ENCODE peak calls at places on chromosomes 11 and 22, in four cellular contexts. U is esophagus squamous epithelium, C is ovary, B is thyroid gland. O is an unnamed sample.

GRCh38 chr22:36144886-36145541 is 15.5 kb downstream of the APOL3 start:
- DNase-seq in U (no peak), C (peak; percentile 69), B (peak; percentile 70), O (peak; percentile 69)

GRCh38 chr22:38569181-38569971 is 607 bp downstream of the DMC1 start:
- DNase-seq in U (no peak), C (peak; percentile 35), B (peak; percentile 1), O (no peak)

GRCh38 chr22:49632199-49633009 is 195.3 kb downstream of the BRD1 start:
- DNase-seq in U (no peak), C (peak; percentile 61), B (peak; percentile 64), O (peak; percentile 28)

GRCh38 chr22:40491990-40492631 is 121.7 kb downstream of the SGSM3 start:
- DNase-seq in U (no peak), C (no peak), B (no peak), O (peak; percentile 40)

GRCh38 chr22:41425704-41426365 is 20.8 kb downstream of the TOB2 start:
- DNase-seq in U (no peak), C (no peak), B (peak; percentile 59), O (no peak)

GRCh38 chr11:119729581-119730346 is 764 bp upstream of the NECTIN1 start:
- DNase-seq in U (no peak), C (peak; percentile 59), B (peak; percentile 54), O (peak; percentile 39)

GRCh38 chr11:1880746-1881441 is 10.8 kb downstream of the PRR33 start:
- DNase-seq in U (no peak), C (no peak), B (no peak), O (no peak)

GRCh38 chr11:1006762-1007161 is 29.8 kb downstream of the MUC6 start:
- DNase-seq in U (no peak), C (no peak), B (no peak), O (no peak)

GRCh38 chr22:25742918-25743708 is 1.1 kb downstream of the MYO18B start:
- DNase-seq in U (no peak), C (no peak), B (no peak), O (no peak)

GRCh38 chr11:33722579-33723234 is 13.5 kb downstream of the CD59 start:
- DNase-seq in U (no peak), C (no peak), B (no peak), O (peak; percentile 80)

GRCh38 chr11:6609502-6610015 is 2.5 kb downstream of the TAF10 start:
- DNase-seq in U (no peak), C (no peak), B (no peak), O (no peak)
- TF ChIP-seq POLR2A in U (no peak), C (no peak), B (no peak), O (no peak)

GRCh38 chr22:30426395-30427353 is 1.1 kb downstream of the MTFP1 start:
- DNase-seq in U (no peak), C (peak; percentile 70), B (peak; percentile 92), O (peak; percentile 59)

GRCh38 chr22:30423959-30424380 is 1.6 kb upstream of the MTFP1 start:
- DNase-seq in U (peak; percentile 94), C (peak; percentile 99), B (peak; percentile 99), O (peak; percentile 100)

GRCh38 chr22:30425327-30425615 is 297 bp upstream of the MTFP1 start:
- DNase-seq in U (no peak), C (no peak), B (no peak), O (no peak)

GRCh38 chr22:30424471-30425326 is 869 bp upstream of the MTFP1 start:
- DNase-seq in U (no peak), C (no peak), B (no peak), O (peak; percentile 28)

GRCh38 chr22:30425616-30426394 is at the start of gene MTFP1:
- DNase-seq in U (no peak), C (peak; percentile 68), B (peak; percentile 74), O (peak; percentile 62)
- TF ChIP-seq POLR2A in U (no peak), C (no peak), B (peak; percentile 29), O (peak; percentile 44)

DNA sequence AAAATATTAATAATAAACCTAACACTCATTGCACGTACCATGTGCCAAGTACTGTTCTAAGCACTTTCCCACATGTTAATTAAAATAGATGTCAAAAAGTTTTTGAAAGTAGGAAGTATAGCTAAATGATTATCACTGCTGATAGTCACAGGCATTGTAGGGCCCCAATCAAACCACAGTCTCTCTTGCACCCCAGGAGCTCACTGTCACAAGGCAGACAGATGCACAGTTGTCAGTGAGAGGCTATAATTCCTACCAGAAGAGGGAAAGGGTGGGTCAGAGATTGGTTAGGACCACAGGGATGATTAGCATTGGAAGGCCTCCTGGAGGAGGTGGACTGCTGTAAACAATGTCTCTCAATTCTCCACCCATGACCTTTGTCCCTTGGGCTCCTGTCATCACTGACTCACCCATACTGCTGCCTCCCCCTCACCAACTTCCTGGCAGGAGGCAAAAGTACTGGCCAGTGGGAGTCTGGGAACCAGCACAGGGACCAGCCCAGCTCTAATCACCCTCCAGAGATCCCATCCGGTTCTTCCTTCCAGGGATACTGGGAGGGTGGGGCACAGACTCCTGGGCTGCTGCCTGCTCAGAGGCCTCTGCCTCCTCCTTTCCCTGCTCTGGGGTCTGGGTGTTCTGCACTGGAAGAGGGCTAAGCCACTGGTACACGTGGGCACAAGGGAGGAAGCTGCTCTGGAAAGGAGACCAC is 1.1 kb upstream of the POLD4 start:
- DNase-seq in U (no peak), C (peak; percentile 85), B (no peak), O (peak; percentile 98)
- TF ChIP-seq POLR2A in U (no peak), C (peak; percentile 22), B (no peak), O (peak; percentile 15)

GRCh38 chr11:129817282-129818051 is 1.8 kb downstream of the TMEM45B start:
- DNase-seq in U (no peak), C (no peak), B (no peak), O (no peak)

GRCh38 chr11:129814244-129814992 is 1.2 kb upstream of the TMEM45B start:
- DNase-seq in U (no peak), C (no peak), B (no peak), O (no peak)

GRCh38 chr11:129819237-129819636 is 3.6 kb downstream of the TMEM45B start:
- DNase-seq in U (no peak), C (no peak), B (no peak), O (no peak)

GRCh38 chr11:129813216-129813791 is 2.3 kb upstream of the TMEM45B start:
- DNase-seq in U (no peak), C (no peak), B (no peak), O (no peak)

GRCh38 chr11:129815596-129816461 is at the start of gene TMEM45B:
- DNase-seq in U (no peak), C (no peak), B (peak; percentile 81), O (no peak)
- TF ChIP-seq POLR2A in U (no peak), C (no peak), B (peak; percentile 38), O (no peak)

GRCh38 chr11:124745835-124746620 is 6.0 kb downstream of the VSIG2 start:
- DNase-seq in U (no peak), C (no peak), B (peak; percentile 69), O (no peak)
- TF ChIP-seq POLR2A in U (no peak), C (no peak), B (no peak), O (no peak)

GRCh38 chr22:17083811-17084540 is 824 bp upstream of the IL17RA start:
- DNase-seq in U (no peak), C (no peak), B (no peak), O (no peak)

GRCh38 chr22:17083255-17083654 is 1.5 kb upstream of the IL17RA start:
- DNase-seq in U (no peak), C (no peak), B (no peak), O (no peak)

GRCh38 chr22:17086301-17086700 is 1.5 kb downstream of the IL17RA start:
- DNase-seq in U (no peak), C (no peak), B (no peak), O (no peak)

GRCh38 chr22:17085277-17086091 is 684 bp downstream of the IL17RA start:
- DNase-seq in U (no peak), C (peak; percentile 52), B (peak; percentile 21), O (no peak)

GRCh38 chr22:17084554-17085276 is at the start of gene IL17RA:
- DNase-seq in U (peak; percentile 58), C (peak; percentile 89), B (peak; percentile 92), O (peak; percentile 84)
- TF ChIP-seq POLR2A in U (peak; percentile 76), C (peak; percentile 40), B (peak; percentile 81), O (peak; percentile 64)

GRCh38 chr11:64759722-64760719 is at the start of gene PYGM:
- DNase-seq in U (no peak), C (peak; percentile 78), B (peak; percentile 93), O (no peak)

GRCh38 chr11:64762277-64762915 is 2.6 kb upstream of the PYGM start:
- DNase-seq in U (no peak), C (peak; percentile 12), B (peak; percentile 70), O (no peak)

GRCh38 chr11:64762916-64763803 is 3.4 kb upstream of the PYGM start:
- DNase-seq in U (no peak), C (peak; percentile 25), B (peak; percentile 70), O (peak; percentile 79)

GRCh38 chr11:64759131-64759721 is 548 bp downstream of the PYGM start:
- DNase-seq in U (no peak), C (no peak), B (peak; percentile 53), O (no peak)

DNA sequence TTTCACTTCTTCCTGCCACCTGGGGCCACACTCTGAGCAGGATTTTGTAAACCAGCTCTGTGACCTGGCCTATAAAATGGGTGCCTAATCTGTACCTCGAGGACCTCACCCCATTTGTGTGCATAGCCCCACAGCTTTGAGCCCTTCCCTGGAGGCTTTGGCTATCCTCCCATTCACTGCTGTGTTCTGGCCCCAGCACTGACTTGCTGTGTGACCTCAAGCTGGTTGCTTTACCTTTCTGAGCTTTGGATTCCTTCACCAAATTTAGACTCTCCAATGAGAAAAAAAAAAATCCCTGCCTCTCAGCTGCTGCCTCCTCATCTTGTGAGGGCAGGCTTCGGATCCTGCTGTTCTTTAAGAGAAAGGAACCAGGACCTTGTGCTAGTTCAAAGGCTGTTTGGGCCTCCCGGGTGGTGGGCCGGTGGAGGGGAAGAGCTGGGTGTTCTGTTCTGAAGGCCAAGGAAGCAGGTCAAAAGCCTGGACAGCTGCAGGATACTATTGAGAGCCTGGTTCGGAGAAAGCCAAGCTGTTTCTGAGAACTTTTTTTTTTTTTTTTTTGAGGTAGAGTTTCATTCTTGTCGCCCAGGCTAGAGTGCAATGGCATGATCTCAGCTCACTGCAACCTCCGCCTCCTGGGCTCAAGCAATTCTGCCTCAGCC is 1.1 kb upstream of the PYGM start:
- DNase-seq in U (no peak), C (peak; percentile 13), B (no peak), O (no peak)
- TF ChIP-seq POLR2A in U (no peak), C (no peak), B (no peak), O (no peak)

O was measured in IMR-90.